ENCODE peak calls at places on chromosomes 6 and 20, in ten cellular contexts. J is HFF-Myc, Z is HCT116, M is transverse colon, T is AG04450, H is AG09319, N is lower lobe of right lung, R is GM12878, D is glutamatergic neuron, O is Peyer's patch. W is an unnamed sample.

GRCh38 chr6:2748183-2748582 is 2.5 kb downstream of the MYLK4 start:
- DNase-seq in J (no peak), Z (no peak), M (no peak), T (no peak), H (no peak), N (no peak), R (no peak), D (no peak), O (no peak), W (no peak)

GRCh38 chr20:48437146-48437545 is 390.7 kb downstream of the PREX1 start:
- DNase-seq in J (no peak), Z (no peak), M (no peak), T (no peak), H (no peak), N (no peak), R (no peak), D (no peak), O (no peak), W (no peak)

GRCh38 chr6:134245691-134246090 is 72.2 kb downstream of the SGK1 start:
- DNase-seq in J (no peak), Z (no peak), M (no peak), T (no peak), H (no peak), N (no peak), R (no peak), D (no peak), O (no peak), W (no peak)

GRCh38 chr6:121437861-121438651 is 2.6 kb downstream of the GJA1 start:
- DNase-seq in J (no peak), Z (no peak), M (no peak), T (no peak), H (no peak), N (no peak), R (no peak), D (no peak), O (no peak), W (peak)

GRCh38 chr20:44858959-44859358 is 26.5 kb upstream of the YWHAB start:
- DNase-seq in J (no peak), Z (no peak), M (peak), T (no peak), H (no peak), N (no peak), R (no peak), D (no peak), O (no peak), W (no peak)

GRCh38 chr6:142635130-142635529 is 309.8 kb downstream of the HIVEP2 start:
- DNase-seq in J (no peak), Z (no peak), M (no peak), T (peak), H (no peak), N (no peak), R (no peak), D (no peak), O (no peak), W (no peak)

GRCh38 chr20:56974499-56975250 is 291.8 kb downstream of the BMP7 start:
- DNase-seq in J (peak), Z (peak), M (peak), T (no peak), H (peak), N (no peak), R (no peak), D (peak), O (no peak), W (peak)

GRCh38 chr6:136343700-136344099 is 54.1 kb upstream of the BCLAF1 start:
- DNase-seq in J (no peak), Z (no peak), M (no peak), T (no peak), H (no peak), N (no peak), R (no peak), D (no peak), O (no peak), W (no peak)

GRCh38 chr6:44065443-44066115 is 61.7 kb downstream of the MRPL14 start:
- DNase-seq in J (no peak), Z (no peak), M (no peak), T (no peak), H (no peak), N (no peak), R (no peak), D (no peak), O (no peak), W (no peak)

GRCh38 chr20:49248301-49248700 is 29.1 kb downstream of the DDX27 start:
- DNase-seq in J (no peak), Z (no peak), M (no peak), T (no peak), H (no peak), N (no peak), R (no peak), D (no peak), O (no peak), W (no peak)

GRCh38 chr20:44137210-44137781 is 49.7 kb downstream of the JPH2 start:
- DNase-seq in J (no peak), Z (no peak), M (peak), T (peak), H (no peak), N (no peak), R (no peak), D (no peak), O (no peak), W (no peak)

GRCh38 chr6:36241728-36242127 is 28.1 kb upstream of the PNPLA1 start:
- DNase-seq in J (no peak), Z (no peak), M (no peak), T (no peak), H (no peak), N (no peak), R (peak), D (no peak), O (no peak), W (no peak)

GRCh38 chr6:133945158-133945557 is 7.9 kb upstream of the TBPL1 start:
- DNase-seq in J (no peak), Z (no peak), M (no peak), T (no peak), H (no peak), N (peak), R (no peak), D (no peak), O (no peak), W (no peak)

GRCh38 chr6:82331031-82331773 is 32.4 kb upstream of the TPBG start:
- DNase-seq in J (peak), Z (no peak), M (no peak), T (peak), H (peak), N (no peak), R (no peak), D (no peak), O (no peak), W (no peak)

GRCh38 chr20:32652739-32653526 is 20.8 kb downstream of the C20orf203 start:
- DNase-seq in J (peak), Z (peak), M (peak), T (peak), H (peak), N (peak), R (no peak), D (peak), O (peak), W (peak)

GRCh38 chr20:45306431-45306982 is at the start of gene RBPJL:
- DNase-seq in J (no peak), Z (no peak), M (no peak), T (no peak), H (no peak), N (no peak), R (no peak), D (peak), O (peak), W (peak)

GRCh38 chr6:169848946-169849345 is 97.5 kb downstream of the ERMARD start:
- DNase-seq in J (no peak), Z (no peak), M (no peak), T (no peak), H (no peak), N (no peak), R (no peak), D (no peak), O (peak), W (no peak)

GRCh38 chr6:147400968-147401367 is 107.5 kb upstream of the SAMD5 start:
- DNase-seq in J (no peak), Z (no peak), M (no peak), T (no peak), H (no peak), N (no peak), R (no peak), D (no peak), O (no peak), W (no peak)

GRCh38 chr20:24664266-24664986 is 195.0 kb downstream of the SYNDIG1 start:
- DNase-seq in J (no peak), Z (no peak), M (no peak), T (no peak), H (no peak), N (no peak), R (no peak), D (no peak), O (no peak), W (no peak)

GRCh38 chr6:77245026-77245425 is 218.3 kb downstream of the HTR1B start:
- DNase-seq in J (no peak), Z (no peak), M (no peak), T (no peak), H (no peak), N (no peak), R (no peak), D (no peak), O (no peak), W (no peak)

GRCh38 chr6:40910260-40910893 is 128.6 kb downstream of the UNC5CL start:
- DNase-seq in J (no peak), Z (no peak), M (no peak), T (no peak), H (no peak), N (no peak), R (no peak), D (no peak), O (no peak), W (no peak)

GRCh38 chr6:40909811-40910210 is 129.2 kb downstream of the UNC5CL start:
- DNase-seq in J (no peak), Z (no peak), M (no peak), T (no peak), H (no peak), N (no peak), R (no peak), D (no peak), O (no peak), W (no peak)

GRCh38 chr6:40915165-40915564 is 123.9 kb downstream of the UNC5CL start:
- DNase-seq in J (no peak), Z (no peak), M (no peak), T (no peak), H (no peak), N (no peak), R (no peak), D (no peak), O (no peak), W (no peak)

GRCh38 chr6:40914005-40914404 is 125.0 kb downstream of the UNC5CL start:
- DNase-seq in J (no peak), Z (no peak), M (no peak), T (no peak), H (no peak), N (no peak), R (no peak), D (no peak), O (no peak), W (no peak)

DNA sequence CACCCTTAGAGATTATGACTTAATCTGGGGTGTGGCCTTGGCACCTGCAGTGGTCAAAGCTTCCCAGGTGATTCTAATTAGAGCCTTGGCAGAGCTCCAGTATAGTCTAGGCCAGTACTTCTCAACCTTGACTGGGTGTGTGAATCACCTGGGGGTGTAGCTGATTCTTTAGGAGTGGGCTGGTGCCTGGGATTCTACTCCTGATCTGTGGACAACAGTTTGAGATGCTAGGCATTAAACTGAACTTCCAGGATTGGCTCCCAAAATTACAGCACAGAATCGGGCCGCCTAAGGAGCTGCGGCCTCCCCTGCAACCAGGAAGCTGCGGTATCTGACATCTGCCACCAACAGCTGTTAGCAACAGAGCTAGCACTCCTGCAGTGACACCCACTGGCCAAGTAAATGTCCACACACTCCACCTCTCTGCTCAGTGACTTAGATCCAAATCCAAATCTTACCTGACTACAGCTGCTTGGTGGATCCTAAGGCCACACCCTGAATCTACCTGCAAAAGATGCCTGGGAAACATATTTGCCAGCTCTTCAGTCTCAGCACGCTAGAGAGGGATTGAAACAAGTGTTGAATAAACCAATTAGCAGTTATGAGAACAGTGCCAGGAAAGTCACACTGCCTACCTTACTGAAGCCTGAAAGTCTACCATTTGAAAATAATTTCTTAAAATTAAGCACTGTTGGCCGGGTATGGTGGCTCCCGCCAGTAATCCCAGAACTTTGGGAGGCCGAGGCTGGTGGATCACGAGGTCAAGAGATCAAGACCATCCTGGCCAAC is 126.7 kb downstream of the UNC5CL start:
- DNase-seq in J (peak), Z (no peak), M (peak), T (no peak), H (no peak), N (no peak), R (peak), D (peak), O (peak), W (peak)
- TF ChIP-seq CTCF in J (peak), Z (peak), M (peak), T (peak), H (no peak), N (peak), R (peak), D (peak), O (peak), W (peak)

DNA sequence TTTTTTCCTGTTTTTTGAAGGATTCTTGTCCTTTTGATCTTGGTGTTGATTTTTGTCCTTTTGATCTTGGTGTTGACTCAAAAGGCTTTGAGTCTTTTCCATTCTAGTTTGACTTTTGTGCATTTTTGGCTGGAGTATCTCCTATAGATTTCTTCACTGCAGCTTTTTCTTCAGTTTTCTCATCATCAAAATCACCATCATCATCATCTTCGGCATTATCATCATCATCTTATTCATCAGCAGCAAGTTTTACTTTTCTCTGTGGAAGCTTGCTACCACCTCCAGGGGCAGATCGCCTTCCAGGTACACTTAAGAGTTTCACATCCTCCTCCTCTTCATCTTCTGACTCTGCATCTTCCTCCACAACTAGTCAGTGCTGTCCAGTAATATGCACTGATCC is 56.5 kb upstream of the MCHR2 start:
- DNase-seq in J (no peak), Z (no peak), M (no peak), T (no peak), H (no peak), N (no peak), R (no peak), D (no peak), O (no peak), W (no peak)
- TF ChIP-seq CTCF in J (no peak), Z (no peak), M (no peak), T (no peak), H (no peak), N (no peak), R (no peak), D (no peak), O (no peak), W (no peak)

GRCh38 chr6:83417880-83418663 is 12.8 kb downstream of the ME1 start:
- DNase-seq in J (peak), Z (peak), M (no peak), T (peak), H (peak), N (no peak), R (no peak), D (no peak), O (no peak), W (peak)
- TF ChIP-seq CTCF in J (peak), Z (peak), M (peak), T (peak), H (peak), N (peak), R (peak), D (peak), O (peak), W (peak)

GRCh38 chr6:90547079-90547478 is 39.8 kb downstream of the MAP3K7 start:
- DNase-seq in J (no peak), Z (no peak), M (no peak), T (no peak), H (no peak), N (no peak), R (no peak), D (peak), O (no peak), W (no peak)

GRCh38 chr6:90545450-90545849 is 41.4 kb downstream of the MAP3K7 start:
- DNase-seq in J (no peak), Z (no peak), M (no peak), T (no peak), H (no peak), N (no peak), R (no peak), D (no peak), O (no peak), W (no peak)

GRCh38 chr6:90544741-90545140 is 42.1 kb downstream of the MAP3K7 start:
- DNase-seq in J (no peak), Z (no peak), M (no peak), T (no peak), H (no peak), N (no peak), R (no peak), D (no peak), O (no peak), W (no peak)

GRCh38 chr6:90544085-90544484 is 42.8 kb downstream of the MAP3K7 start:
- DNase-seq in J (no peak), Z (no peak), M (no peak), T (no peak), H (no peak), N (no peak), R (no peak), D (no peak), O (no peak), W (no peak)

GRCh38 chr6:90548001-90548400 is 38.9 kb downstream of the MAP3K7 start:
- DNase-seq in J (no peak), Z (no peak), M (no peak), T (no peak), H (no peak), N (no peak), R (no peak), D (no peak), O (no peak), W (no peak)
- TF ChIP-seq CTCF in J (no peak), Z (no peak), M (no peak), T (no peak), H (no peak), N (no peak), R (no peak), D (no peak), O (no peak), W (no peak)

DNA sequence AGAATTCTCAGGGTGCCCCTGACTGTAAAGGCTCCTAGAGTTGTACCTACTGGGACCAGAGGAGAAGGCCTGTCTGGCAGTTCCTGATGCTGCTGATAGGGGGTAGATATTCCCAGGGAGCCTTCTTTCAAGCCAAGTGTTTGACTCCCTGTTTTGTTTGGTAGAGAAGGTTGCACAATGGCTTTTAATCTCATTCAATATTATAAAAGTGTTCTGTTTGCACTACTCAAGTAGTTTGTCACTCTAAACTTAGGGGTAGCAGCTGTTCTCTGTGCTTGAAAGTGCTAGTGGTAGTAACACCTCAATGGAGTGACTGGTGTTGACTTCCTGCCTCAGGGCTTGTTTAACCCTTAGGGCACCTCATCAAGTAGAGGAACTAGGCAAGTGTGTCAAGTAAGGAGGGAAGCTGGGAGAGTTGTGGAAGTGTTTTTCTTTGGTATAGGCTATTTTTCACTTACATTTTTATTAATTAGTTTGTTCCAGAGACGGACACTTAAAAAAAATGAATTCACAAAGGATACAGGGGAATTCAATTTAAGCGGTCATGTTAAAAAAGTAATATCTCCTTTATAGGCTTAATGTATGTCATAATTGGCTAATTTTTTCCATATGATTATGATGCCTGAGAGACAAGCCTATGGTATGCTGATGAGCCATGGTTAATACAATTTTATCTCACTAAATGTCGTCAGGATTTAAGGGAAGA is 38.1 kb downstream of the BICRAL start:
- DNase-seq in J (no peak), Z (no peak), M (no peak), T (no peak), H (no peak), N (no peak), R (no peak), D (no peak), O (no peak), W (no peak)
- TF ChIP-seq CTCF in J (peak), Z (peak), M (peak), T (peak), H (peak), N (peak), R (no peak), D (no peak), O (peak), W (peak)

GRCh38 chr20:41507851-41508250 is 110.3 kb downstream of the CHD6 start:
- DNase-seq in J (no peak), Z (no peak), M (no peak), T (no peak), H (no peak), N (no peak), R (no peak), D (no peak), O (no peak), W (no peak)
- TF ChIP-seq CTCF in J (no peak), Z (no peak), M (no peak), T (no peak), H (no peak), N (no peak), R (no peak), D (no peak), O (no peak), W (no peak)

DNA sequence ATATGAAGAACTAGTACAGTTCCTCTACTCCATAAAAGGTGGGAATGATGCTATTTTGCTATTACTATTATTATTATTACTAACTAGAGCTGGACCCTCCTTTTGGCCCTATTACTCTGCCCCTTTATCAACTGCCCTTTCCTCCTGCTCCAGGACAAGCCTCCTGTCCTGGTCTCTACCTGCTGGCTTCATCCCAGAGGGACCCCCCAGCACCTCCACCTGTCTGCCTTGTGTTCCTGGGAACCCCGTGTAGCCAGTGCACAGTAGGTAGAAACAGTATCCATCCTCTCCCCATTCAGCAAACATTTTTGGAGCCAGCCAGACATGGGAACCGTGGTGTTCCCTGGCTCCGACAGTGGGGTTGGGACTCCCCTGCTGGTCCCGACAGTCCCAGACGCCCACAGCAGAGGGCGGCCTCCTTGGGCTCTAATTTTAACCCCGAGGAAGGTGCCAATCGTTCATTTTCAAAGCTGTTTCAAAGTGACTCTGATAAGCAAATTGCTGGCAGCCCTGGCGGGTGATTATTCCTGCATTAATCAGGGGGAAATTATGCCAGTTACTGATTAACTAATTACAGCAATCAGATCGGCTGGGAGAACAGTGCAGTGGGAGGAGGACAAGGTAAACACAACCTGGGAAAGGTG is 44.2 kb upstream of the MDGA1 start:
- DNase-seq in J (no peak), Z (no peak), M (peak), T (no peak), H (no peak), N (no peak), R (no peak), D (peak), O (peak), W (peak)
- TF ChIP-seq CTCF in J (peak), Z (peak), M (no peak), T (peak), H (peak), N (peak), R (peak), D (no peak), O (peak), W (no peak)

W was measured in Calu3.